ENCODE peak calls at places on chromosomes 7 and 10, in four cellular contexts. B is HCT116, K is K562, N is GM12878. C is an unnamed sample.

GRCh38 chr10:112244197-112244596 is 39.0 kb upstream of the TECTB start:
- DNase-seq in K (no peak), B (no peak), N (no peak), C (no peak)

GRCh38 chr10:118927317-118927716 is 102.2 kb upstream of the NANOS1 start:
- DNase-seq in N (no peak), K (no peak), B (no peak), C (no peak)

GRCh38 chr10:19702215-19702614 is 114.0 kb upstream of the PLXDC2 start:
- DNase-seq in N (no peak), B (no peak), K (no peak), C (no peak)

GRCh38 chr7:38105874-38106483 is 72.1 kb upstream of the STARD3NL start:
- DNase-seq in B (peak; percentile 19), K (peak; percentile 50), N (no peak), C (no peak)

GRCh38 chr10:126157127-126157526 is 231.2 kb downstream of the ADAM12 start:
- DNase-seq in K (no peak), B (no peak), N (no peak), C (no peak)

GRCh38 chr7:155228459-155228845 is 69.2 kb upstream of the INSIG1 start:
- DNase-seq in K (no peak), N (no peak), B (no peak), C (no peak)

GRCh38 chr10:24209946-24210491 is 1.1 kb downstream of the KIAA1217 start:
- DNase-seq in N (peak; percentile 82), K (no peak), B (no peak), C (no peak)

GRCh38 chr10:116274141-116274861 is 1.3 kb upstream of the GFRA1 start:
- DNase-seq in N (no peak), B (no peak), K (no peak), C (peak; percentile 66)

GRCh38 chr7:114864278-114864677 is 57.6 kb upstream of the MDFIC start:
- DNase-seq in B (no peak), K (no peak), N (no peak), C (no peak)

GRCh38 chr7:26858229-26858568 is 6.2 kb downstream of the SKAP2 start:
- DNase-seq in B (no peak), K (peak; percentile 12), N (no peak), C (no peak)

GRCh38 chr7:26856481-26856880 is 7.9 kb downstream of the SKAP2 start:
- DNase-seq in B (no peak), N (no peak), K (no peak), C (no peak)

GRCh38 chr7:26857170-26857533 is 7.2 kb downstream of the SKAP2 start:
- DNase-seq in K (no peak), B (no peak), N (no peak), C (no peak)

GRCh38 chr7:26858735-26859134 is 5.7 kb downstream of the SKAP2 start:
- DNase-seq in N (no peak), K (no peak), B (no peak), C (no peak)

DNA sequence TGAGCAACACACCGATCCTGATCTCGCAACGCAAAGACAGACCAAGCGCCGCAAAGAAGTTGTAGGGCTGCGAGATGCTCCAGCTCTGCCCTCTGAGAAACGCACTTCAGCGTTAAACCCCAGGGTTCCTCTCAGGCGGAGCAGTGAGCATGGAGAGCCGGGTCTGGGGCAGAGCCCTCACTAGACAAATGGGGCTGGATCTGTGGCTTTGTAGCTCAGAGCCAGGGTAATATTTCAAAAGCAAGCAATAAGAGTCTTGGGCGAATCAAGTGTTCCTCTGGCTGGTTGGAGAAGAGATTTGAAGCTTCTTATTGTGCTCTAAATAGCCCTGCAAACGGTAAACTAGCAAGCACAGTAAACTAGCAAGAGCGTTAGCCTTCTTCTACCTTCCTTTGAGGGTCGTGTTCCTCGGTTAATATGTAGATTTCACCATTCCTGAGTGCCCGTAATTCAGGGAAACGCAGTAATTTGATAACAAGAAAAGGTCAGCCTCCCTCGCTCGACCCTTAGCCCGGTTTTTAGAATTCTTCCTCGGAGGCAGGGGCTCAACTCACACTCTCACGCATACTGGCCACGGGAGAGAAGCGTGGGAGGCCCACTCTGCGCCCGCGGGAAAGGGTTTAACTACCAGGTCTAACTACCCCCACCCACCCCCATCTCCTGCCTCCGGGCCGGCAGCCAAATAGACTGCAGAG is 6.7 kb downstream of the SKAP2 start:
- DNase-seq in K (no peak), N (no peak), B (no peak), C (no peak)
- H3K4me3 ChIP-seq in K (no peak overlapping the region), N (peak overlapping the region; percentile 61), B (no peak overlapping the region), C (peak overlapping the region; percentile 49)

GRCh38 chr7:29297194-29297890 is 102.8 kb downstream of the CHN2 start:
- DNase-seq in B (no peak), K (peak; percentile 37), N (no peak), C (peak; percentile 86)
- TF ChIP-seq EGR1 in B (no peak), K (no peak), N (no peak), C (no peak)

GRCh38 chr10:42755591-42756093 is 27.0 kb upstream of the BMS1 start:
- DNase-seq in N (no peak), B (no peak), K (peak; percentile 30), C (no peak)
- H3K4me3 ChIP-seq in N (no peak overlapping the region), B (peak overlapping the region; percentile 59), K (no peak overlapping the region), C (peak overlapping the region; percentile 75)

GRCh38 chr10:3091921-3092320 is 24.6 kb downstream of the PFKP start:
- DNase-seq in K (no peak), B (no peak), N (no peak), C (no peak)

GRCh38 chr10:3090388-3090787 is 23.0 kb downstream of the PFKP start:
- DNase-seq in K (no peak), B (no peak), N (no peak), C (no peak)

GRCh38 chr10:3093996-3094395 is 26.6 kb downstream of the PFKP start:
- DNase-seq in K (no peak), N (no peak), B (no peak), C (no peak)

GRCh38 chr10:3090914-3091313 is 23.6 kb downstream of the PFKP start:
- DNase-seq in N (no peak), K (no peak), B (peak; percentile 73), C (no peak)

GRCh38 chr10:3091346-3091787 is 24.0 kb downstream of the PFKP start:
- DNase-seq in B (peak; percentile 91), N (no peak), K (no peak), C (no peak)
- TF ChIP-seq EGR1 in B (peak; percentile 32), N (no peak), K (no peak), C (no peak)

DNA sequence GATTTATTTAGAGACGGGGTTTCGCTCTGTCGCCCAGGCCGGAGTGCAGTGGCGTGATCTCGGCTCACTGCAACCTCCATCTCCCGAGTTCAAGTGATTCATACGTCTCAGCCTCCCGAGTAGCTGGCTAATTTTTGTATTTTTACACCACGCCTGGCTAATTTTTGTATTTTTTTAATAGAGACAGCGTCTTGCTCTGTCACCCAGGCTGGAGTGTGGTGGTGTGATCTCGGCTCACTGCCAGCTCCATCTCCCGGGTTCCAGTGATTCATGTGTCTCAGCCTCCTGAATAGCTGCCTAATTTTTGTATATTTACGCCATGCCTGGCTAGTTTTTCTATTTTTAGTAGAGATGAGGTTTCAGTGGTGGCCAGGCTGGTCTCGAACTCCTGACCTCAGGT is 34.3 kb downstream of the AP5Z1 start:
- DNase-seq in B (no peak), N (no peak), K (no peak), C (no peak)
- H3K4me3 ChIP-seq in B (no peak overlapping the region), N (no peak overlapping the region), K (no peak overlapping the region), C (no peak overlapping the region)

DNA sequence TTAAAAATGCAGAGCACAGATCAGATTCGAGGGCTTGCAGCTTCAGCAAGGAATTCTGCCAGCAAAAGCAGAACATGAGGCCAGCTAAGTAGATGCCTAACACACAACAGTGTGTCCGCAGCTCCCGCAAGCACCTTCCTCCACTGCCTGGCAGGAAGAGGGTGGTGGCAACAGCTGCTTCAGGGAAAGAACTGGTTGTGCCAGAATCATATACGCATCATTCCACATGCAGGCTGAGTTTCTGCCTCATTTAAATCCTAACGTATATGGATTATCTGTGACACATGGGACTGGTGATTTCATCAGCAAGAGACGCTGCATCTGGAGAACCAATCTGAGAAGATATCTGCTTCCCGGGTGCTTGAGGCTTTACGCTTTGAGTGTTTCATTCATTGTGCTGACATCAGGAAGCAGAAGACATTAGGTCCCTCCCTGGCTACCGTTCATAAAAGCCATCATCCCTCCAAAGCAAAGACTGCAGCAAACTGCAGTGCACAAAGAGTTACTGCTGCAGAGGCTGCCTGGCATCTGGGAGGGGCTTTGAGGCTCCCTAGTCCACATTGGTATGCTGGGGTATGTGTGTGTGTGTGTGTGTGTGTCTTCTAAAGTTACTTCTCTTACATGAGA is 78.8 kb downstream of the FAM13C start:
- DNase-seq in K (no peak), B (no peak), N (no peak), C (no peak)
- TF ChIP-seq EGR1 in K (no peak), B (no peak), N (no peak), C (no peak)

GRCh38 chr7:81186691-81187090 is 267.8 kb upstream of the SEMA3C start:
- DNase-seq in K (no peak), B (no peak), N (no peak), C (no peak)

GRCh38 chr7:81183326-81183725 is 264.5 kb upstream of the SEMA3C start:
- DNase-seq in K (no peak), B (no peak), N (no peak), C (no peak)

GRCh38 chr7:81187768-81188167 is 268.9 kb upstream of the SEMA3C start:
- DNase-seq in K (no peak), N (no peak), B (no peak), C (no peak)

GRCh38 chr7:81181066-81181465 is 262.2 kb upstream of the SEMA3C start:
- DNase-seq in B (no peak), K (no peak), N (no peak), C (no peak)

DNA sequence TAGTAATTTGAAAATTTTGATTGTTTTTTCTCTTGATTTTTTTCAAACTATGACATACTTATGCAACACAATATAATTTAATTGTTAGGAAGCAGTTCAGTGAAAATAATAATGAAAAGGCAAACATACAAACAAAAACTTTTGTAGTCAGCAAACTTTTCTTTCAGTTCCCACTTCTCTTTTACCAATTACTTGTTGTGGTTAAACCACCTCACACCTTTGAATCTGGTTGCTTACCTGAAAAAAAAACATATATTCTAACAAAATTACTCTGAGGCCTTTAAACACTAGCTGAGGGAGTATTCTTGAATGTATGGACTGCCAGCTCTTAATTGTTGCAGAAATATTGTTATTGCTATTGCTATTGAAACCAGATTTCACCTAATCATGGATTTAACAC is 266.2 kb upstream of the SEMA3C start:
- DNase-seq in B (no peak), N (no peak), K (no peak), C (no peak)
- H3K4me3 ChIP-seq in B (no peak overlapping the region), N (no peak overlapping the region), K (no peak overlapping the region), C (no peak overlapping the region)

DNA sequence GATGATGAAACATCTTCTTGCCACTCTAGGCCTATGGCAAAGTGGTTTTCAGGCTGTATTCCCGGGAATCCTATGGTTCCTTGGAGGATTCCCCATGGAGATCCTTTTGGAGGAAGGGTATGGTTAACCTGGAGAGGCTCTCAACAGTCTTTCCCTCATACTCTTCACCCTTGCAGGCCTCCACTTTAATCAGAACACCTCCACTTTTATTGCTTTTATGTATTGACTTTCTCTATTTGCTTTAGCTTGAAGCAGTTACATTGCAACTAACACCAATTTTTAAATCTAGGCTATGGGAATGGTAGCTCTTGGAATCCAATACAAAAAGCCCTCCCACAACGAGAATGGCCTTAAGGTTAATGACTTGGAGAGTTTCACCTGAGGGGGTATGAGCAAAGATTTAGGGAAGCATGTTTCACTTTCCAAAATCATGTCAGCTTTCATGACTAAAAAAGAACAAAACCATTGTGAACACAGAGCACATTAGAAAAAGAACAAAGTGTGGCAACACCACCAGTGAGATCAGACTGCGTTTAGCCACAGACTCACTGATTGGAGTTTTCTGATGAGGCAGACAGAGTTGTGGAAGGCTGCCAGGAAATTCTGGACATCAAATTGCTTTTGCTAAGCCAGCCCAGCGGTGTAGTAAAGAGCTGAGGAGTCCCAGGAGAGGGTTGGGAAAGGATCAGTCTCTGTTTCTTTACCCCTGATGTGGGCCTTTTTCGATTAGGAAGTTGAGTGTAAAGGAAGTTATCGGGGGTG is 130.4 kb upstream of the BMPER start:
- DNase-seq in K (no peak), N (no peak), B (no peak), C (no peak)
- TF ChIP-seq EGR1 in K (no peak), N (no peak), B (no peak), C (no peak)

GRCh38 chr10:132065491-132066105 is at the start of gene JAKMIP3:
- DNase-seq in B (no peak), N (no peak), K (no peak), C (no peak)
- H3K4me3 ChIP-seq in B (no peak within 1 kb of the TSS), N (no peak within 1 kb of the TSS), K (no peak within 1 kb of the TSS), C (peak within 1 kb of the TSS; percentile 37)